ENCODE peak calls at places on chromosomes 5 and 9, in nine cellular contexts. B, N, P, T, M, D, F, O and X are unnamed samples. For H3K27me3, the result is how much of the 10 kb centered on the place peaks cover.

GRCh38 chr9:12812710-12813109 is 37.9 kb downstream of the LURAP1L start:
- DNase-seq in D (no peak), P (no peak), B (no peak), M (no peak), O (no peak), F (no peak), T (no peak), N (no peak), X (no peak)

GRCh38 chr5:66742896-66743247 is 146.7 kb downstream of the MAST4 start:
- DNase-seq in M (no peak), N (no peak), O (no peak), D (no peak), P (no peak), F (no peak), T (no peak), B (no peak), X (no peak)

GRCh38 chr5:112355058-112355685 is 63.9 kb downstream of the EPB41L4A start:
- DNase-seq in M (no peak), T (no peak), P (no peak), D (no peak), N (no peak), F (no peak), O (no peak), B (no peak), X (no peak)

GRCh38 chr5:157478726-157479125 is 18.7 kb downstream of the NIPAL4 start:
- DNase-seq in F (no peak), B (no peak), T (no peak), N (no peak), O (no peak), P (no peak), M (no peak), D (no peak), X (no peak)

GRCh38 chr9:116008278-116008677 is 145.3 kb upstream of the PAPPA start:
- DNase-seq in F (no peak), M (no peak), D (no peak), B (no peak), N (no peak), T (no peak), P (no peak), O (no peak), X (no peak)

GRCh38 chr5:38265546-38266179 is 7.3 kb downstream of the EGFLAM start:
- DNase-seq in M (peak), P (no peak), N (peak), B (peak), O (no peak), F (peak), T (peak), D (peak), X (peak)

GRCh38 chr5:52725065-52725746 is 62.5 kb upstream of the ITGA1 start:
- DNase-seq in O (no peak), B (no peak), D (peak), M (no peak), F (peak), T (no peak), N (no peak), P (no peak), X (no peak)

GRCh38 chr5:159965031-159965837 is 43.7 kb upstream of the TTC1 start:
- DNase-seq in T (peak), O (no peak), P (no peak), B (peak), F (peak), D (peak), N (peak), M (peak), X (no peak)

GRCh38 chr9:109903515-109904138 is 123.6 kb downstream of the PALM2AKAP2 start:
- DNase-seq in B (peak), O (no peak), D (peak), F (peak), P (no peak), N (peak), M (peak), T (peak), X (no peak)

GRCh38 chr9:32502996-32503395 is 23.0 kb downstream of the RIGI start:
- DNase-seq in N (no peak), F (no peak), B (no peak), T (no peak), O (no peak), M (peak), D (no peak), P (no peak), X (no peak)

DNA sequence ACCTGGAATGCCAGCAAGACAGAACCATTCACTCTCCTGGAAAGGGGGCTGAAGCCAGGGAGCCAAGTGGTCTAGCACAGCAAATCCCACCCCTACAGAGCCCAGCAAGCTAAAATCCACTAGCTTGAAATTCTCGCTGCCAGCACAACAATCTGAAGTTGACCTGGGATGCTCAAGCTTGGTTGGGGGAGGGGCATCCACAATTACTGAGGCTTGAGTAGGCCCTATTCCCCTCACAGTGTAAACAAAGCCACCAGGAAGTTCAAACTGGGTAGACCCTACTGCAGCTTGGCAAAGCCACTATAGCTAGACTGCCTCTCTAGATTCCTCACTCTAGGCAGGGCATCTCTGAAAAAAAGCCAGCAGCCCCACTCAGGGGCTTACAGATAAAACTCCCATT is 17.3 kb downstream of the RIGI start:
- DNase-seq in P (no peak), B (no peak), M (peak), N (no peak), O (no peak), D (no peak), T (no peak), F (no peak), X (no peak)
- H3K4me3 ChIP-seq in P (no peak), B (no peak), M (no peak), N (no peak), O (no peak), D (no peak), T (no peak), F (no peak), X (no peak)

GRCh38 chr9:85959955-85960354 is 19.0 kb downstream of the NAA35 start:
- DNase-seq in D (no peak), T (no peak), B (no peak), P (no peak), O (no peak), N (no peak), M (no peak), F (no peak), X (no peak)

GRCh38 chr9:85969727-85970126 is 28.8 kb downstream of the NAA35 start:
- DNase-seq in P (no peak), B (no peak), O (no peak), N (no peak), T (no peak), M (no peak), D (no peak), F (no peak), X (no peak)

GRCh38 chr9:85964526-85964925 is 23.6 kb downstream of the NAA35 start:
- DNase-seq in B (no peak), T (no peak), M (no peak), F (no peak), D (no peak), P (no peak), N (no peak), O (no peak), X (no peak)

GRCh38 chr9:85960688-85961093 is 19.7 kb downstream of the NAA35 start:
- DNase-seq in T (peak), O (no peak), D (peak), F (no peak), P (no peak), B (no peak), M (no peak), N (no peak), X (no peak)

DNA sequence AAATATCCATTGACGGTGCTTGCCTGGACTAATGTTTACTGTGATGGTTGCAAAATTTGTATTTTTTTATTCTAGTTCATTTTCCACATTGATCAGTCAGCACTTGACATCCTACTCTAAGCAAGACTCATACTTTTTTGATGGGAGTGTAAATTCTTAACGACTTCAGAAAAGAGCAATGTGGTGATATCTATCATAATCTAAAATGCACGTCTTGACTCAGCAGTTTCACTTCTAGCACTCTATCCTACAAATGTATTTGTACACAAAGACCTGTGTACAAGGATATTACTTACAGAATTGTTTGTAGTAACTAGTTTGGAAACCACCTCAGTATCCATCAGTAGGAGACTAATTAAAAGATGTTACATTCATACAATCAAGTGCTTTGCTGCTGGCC is 24.0 kb downstream of the NAA35 start:
- DNase-seq in D (no peak), F (no peak), P (no peak), T (no peak), M (no peak), O (no peak), N (no peak), B (no peak), X (no peak)
- TF ChIP-seq CTCF in D (no peak), F (no peak), P (no peak), T (no peak), M (no peak), O (no peak), N (no peak), B (no peak), X (no peak)

GRCh38 chr9:14424983-14425382 is 111.0 kb upstream of the NFIB start:
- DNase-seq in O (no peak), N (no peak), D (no peak), T (no peak), P (no peak), M (no peak), F (no peak), B (no peak), X (no peak)

GRCh38 chr9:14421291-14421690 is 107.3 kb upstream of the NFIB start:
- DNase-seq in B (no peak), P (no peak), M (no peak), N (no peak), O (no peak), D (no peak), F (no peak), T (no peak), X (no peak)

GRCh38 chr9:14423816-14424261 is 109.9 kb upstream of the NFIB start:
- DNase-seq in F (no peak), B (no peak), P (no peak), O (no peak), N (no peak), M (no peak), D (no peak), T (no peak), X (no peak)

GRCh38 chr9:14427419-14427818 is 113.5 kb upstream of the NFIB start:
- DNase-seq in F (no peak), N (no peak), O (no peak), P (no peak), M (no peak), T (no peak), D (no peak), B (no peak), X (no peak)

DNA sequence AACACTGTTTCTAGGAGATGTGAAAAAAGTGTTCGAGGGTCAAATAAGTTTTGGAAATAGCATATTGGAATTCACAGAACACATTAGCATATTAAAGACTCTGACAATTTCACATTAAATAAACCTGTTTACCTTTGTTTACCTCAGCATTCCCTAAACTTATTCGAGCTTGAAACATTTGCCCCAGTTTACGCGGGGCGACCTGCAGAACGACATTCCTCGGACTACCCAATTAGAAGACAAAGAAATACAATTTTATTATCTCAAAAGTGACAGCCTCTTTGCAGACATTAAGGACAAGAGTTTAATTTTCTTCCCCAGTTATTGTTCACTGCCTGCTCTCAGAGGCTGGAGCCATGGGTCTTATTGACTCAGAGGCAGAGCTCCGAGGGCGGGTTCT is 110.4 kb upstream of the NFIB start:
- DNase-seq in B (no peak), M (no peak), D (no peak), T (no peak), F (no peak), O (no peak), N (no peak), P (no peak), X (no peak)
- H3K27me3 ChIP-seq in B (under half), M (under half), D (under half), T (under half), F (under half), O (under half), N (under half), P (under half), X (under half)

GRCh38 chr9:92712767-92713166 is 42.8 kb upstream of the IPPK start:
- DNase-seq in D (no peak), B (no peak), O (no peak), T (no peak), M (no peak), F (no peak), N (no peak), P (no peak), X (no peak)

GRCh38 chr9:92710368-92710767 is 40.4 kb upstream of the IPPK start:
- DNase-seq in N (no peak), M (no peak), F (no peak), T (no peak), P (no peak), B (no peak), D (no peak), O (no peak), X (no peak)

GRCh38 chr9:92709954-92710353 is 40.0 kb upstream of the IPPK start:
- DNase-seq in F (no peak), M (no peak), T (no peak), D (no peak), O (no peak), N (no peak), P (no peak), B (no peak), X (no peak)

GRCh38 chr9:92711844-92712243 is 41.9 kb upstream of the IPPK start:
- DNase-seq in P (no peak), M (no peak), D (no peak), T (no peak), B (no peak), O (no peak), F (no peak), N (no peak), X (no peak)

GRCh38 chr9:92711146-92711545 is 41.2 kb upstream of the IPPK start:
- DNase-seq in M (no peak), F (no peak), B (no peak), N (no peak), D (no peak), T (no peak), O (no peak), P (no peak), X (no peak)
- H3K4me3 ChIP-seq in M (no peak), F (no peak), B (no peak), N (no peak), D (no peak), T (no peak), O (no peak), P (no peak), X (no peak)

DNA sequence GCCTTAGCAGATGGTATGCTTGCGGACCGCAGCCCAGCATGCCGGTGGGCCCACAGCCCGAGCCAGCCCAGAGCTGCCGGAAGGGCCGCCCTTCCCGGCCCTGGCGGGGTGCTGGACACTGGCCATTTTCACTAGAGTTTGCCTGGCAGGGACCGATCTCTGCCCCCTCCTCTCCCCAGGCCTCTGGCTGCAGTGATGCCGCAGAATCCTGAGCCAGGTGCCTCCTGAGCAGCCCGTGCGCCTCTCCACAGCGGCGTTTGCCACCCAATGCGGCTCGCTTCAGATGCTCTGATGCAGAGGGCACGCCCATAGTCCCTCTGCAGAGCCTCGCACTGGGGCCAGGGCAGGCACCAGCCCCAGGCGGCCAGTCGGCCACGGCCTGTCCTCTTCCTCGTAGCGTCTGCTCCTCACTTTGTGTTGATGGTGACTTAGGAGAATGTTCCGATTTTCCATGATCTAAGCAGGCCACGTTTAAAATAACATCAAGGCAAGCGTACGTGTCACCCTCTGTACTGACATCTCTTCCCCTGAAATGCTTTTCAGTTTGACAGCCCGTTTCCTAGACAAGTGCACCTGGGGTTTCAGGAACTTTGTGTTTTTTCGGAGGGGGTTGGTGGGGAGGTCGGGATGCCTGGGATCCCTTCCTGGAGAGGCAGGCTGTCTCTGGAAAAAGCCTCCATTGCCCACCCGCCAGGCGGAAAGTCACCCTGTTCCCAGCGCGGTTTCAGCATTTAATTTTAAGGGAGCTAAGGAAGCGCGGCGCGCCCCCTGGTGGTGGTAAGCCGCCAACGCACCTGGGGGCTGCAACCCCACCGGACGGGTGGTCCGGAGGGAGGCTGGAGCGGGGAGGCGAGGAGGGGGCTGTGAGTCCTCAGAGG is 29.8 kb upstream of the HMCN2 start:
- DNase-seq in T (peak), D (peak), O (no peak), N (peak), P (no peak), B (peak), M (peak), F (peak), X (no peak)
- TF ChIP-seq CTCF in T (peak), D (peak), O (peak), N (peak), P (peak), B (peak), M (peak), F (peak), X (peak)

GRCh38 chr5:138651767-138652117 is 76.5 kb upstream of the HSPA9 start:
- DNase-seq in P (no peak), M (no peak), F (no peak), O (no peak), T (no peak), B (no peak), N (no peak), D (no peak), X (no peak)

GRCh38 chr5:138655530-138656245 is 80.5 kb upstream of the HSPA9 start:
- DNase-seq in T (peak), N (peak), B (peak), O (no peak), D (peak), M (no peak), P (no peak), F (no peak), X (no peak)

GRCh38 chr5:138650999-138651766 is 76.0 kb upstream of the HSPA9 start:
- DNase-seq in N (no peak), F (no peak), T (no peak), B (no peak), D (no peak), M (no peak), P (no peak), O (no peak), X (no peak)

GRCh38 chr5:138654281-138654867 is 79.2 kb upstream of the HSPA9 start:
- DNase-seq in P (no peak), B (no peak), O (no peak), D (no peak), N (no peak), F (no peak), M (no peak), T (no peak), X (peak)

GRCh38 chr5:138653502-138653901 is 78.3 kb upstream of the HSPA9 start:
- DNase-seq in O (no peak), P (no peak), B (no peak), D (peak), T (peak), N (no peak), M (no peak), F (no peak), X (no peak)
- H3K27me3 ChIP-seq in O (under half), P (under half), B (under half), D (under half), T (under half), N (under half), M (under half), F (under half), X (under half)

GRCh38 chr9:70567511-70567910 is 153.1 kb upstream of the KLF9 start:
- DNase-seq in F (no peak), N (no peak), O (no peak), B (no peak), T (no peak), P (no peak), M (no peak), D (no peak), X (no peak)
- H3K4me3 ChIP-seq in F (no peak), N (no peak), O (no peak), B (no peak), T (no peak), P (no peak), M (no peak), D (no peak), X (no peak)

DNA sequence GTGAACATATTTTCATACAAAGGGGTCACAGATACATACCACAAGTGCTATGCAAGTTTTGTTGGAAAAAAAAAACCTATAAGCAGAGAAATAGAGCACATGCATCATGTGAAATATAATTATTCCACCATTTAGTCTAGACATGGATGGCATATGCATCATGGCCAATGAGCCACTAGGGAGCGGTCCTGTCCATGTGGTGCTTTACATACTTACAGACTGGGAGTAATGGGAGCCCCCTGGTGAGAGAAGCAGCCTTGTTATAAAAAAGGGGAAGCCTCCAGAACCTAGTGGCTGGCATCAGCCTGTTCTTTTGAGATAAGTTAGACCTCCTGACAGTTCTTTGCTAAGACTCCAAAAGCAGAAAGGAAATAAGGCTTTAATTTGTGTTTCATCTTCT is 1524.1 kb downstream of the MAT2B start:
- DNase-seq in D (peak), M (peak), O (no peak), B (peak), N (no peak), T (no peak), P (no peak), F (no peak), X (no peak)
- TF ChIP-seq CTCF in D (no peak), M (peak), O (no peak), B (no peak), N (no peak), T (no peak), P (no peak), F (no peak), X (peak)